ENCODE peak calls at places on chromosomes 13 and 19, in ten cellular contexts. T is suprapubic skin, K is K562, M is Peyer's patch, G is esophagus muscularis mucosa, E is thyroid gland, D is tibial nerve, F is body of pancreas, Z is A549, L is IMR-90. B is an unnamed sample.

GRCh38 chr13:19587635-19588300 is 26.4 kb upstream of the TPTE2 start:
- DNase-seq in M (no peak), G (no peak), K (peak), F (peak), Z (peak), L (peak), E (no peak), D (peak), T (no peak), B (peak)

GRCh38 chr13:62702502-62702901 is 1286.9 kb upstream of the PCDH20 start:
- DNase-seq in K (no peak), D (no peak), G (no peak), Z (no peak), M (no peak), L (no peak), E (no peak), T (no peak), F (no peak), B (no peak)

GRCh38 chr19:15294591-15294990 is 37.7 kb downstream of the BRD4 start:
- DNase-seq in F (peak), G (no peak), Z (no peak), K (no peak), D (no peak), E (peak), M (no peak), L (no peak), T (no peak), B (peak)

GRCh38 chr19:3632739-3633558 is 6.4 kb upstream of the CACTIN start:
- DNase-seq in K (no peak), Z (no peak), G (no peak), D (no peak), E (no peak), M (no peak), F (no peak), L (no peak), T (no peak), B (peak)

GRCh38 chr19:55172741-55173140 is 6.3 kb upstream of the DNAAF3 start:
- DNase-seq in D (no peak), T (no peak), Z (peak), F (no peak), G (no peak), E (no peak), L (peak), K (no peak), M (no peak), B (no peak)

GRCh38 chr19:34432797-34433196 is 4.6 kb downstream of the UBA2 start:
- DNase-seq in Z (peak), K (no peak), E (no peak), M (no peak), F (no peak), G (no peak), L (no peak), D (peak), T (no peak), B (peak)

GRCh38 chr19:1406496-1406817 is 929 bp upstream of the DAZAP1 start:
- DNase-seq in G (no peak), Z (no peak), D (no peak), K (no peak), E (peak), L (no peak), T (no peak), M (no peak), F (peak), B (no peak)

GRCh38 chr19:41886761-41887710 is 4.1 kb downstream of the ARHGEF1 start:
- DNase-seq in G (no peak), T (no peak), L (no peak), F (no peak), K (no peak), E (no peak), Z (no peak), D (no peak), M (peak), B (no peak)

GRCh38 chr19:56138069-56138468 is 3.0 kb upstream of the ZNF444 start:
- DNase-seq in T (no peak), E (no peak), K (no peak), D (no peak), L (no peak), Z (no peak), G (no peak), M (no peak), F (peak), B (no peak)

GRCh38 chr19:51122112-51122981 is 2.4 kb upstream of the SIGLEC9 start:
- DNase-seq in L (no peak), G (no peak), T (no peak), K (no peak), M (no peak), E (no peak), D (no peak), Z (no peak), F (no peak), B (peak)

GRCh38 chr13:52411629-52412028 is 5.7 kb upstream of the THSD1 start:
- DNase-seq in D (no peak), G (no peak), Z (peak), K (no peak), F (no peak), T (no peak), E (no peak), L (peak), M (no peak), B (no peak)

GRCh38 chr13:113959198-113959597 is 14.7 kb downstream of the C13orf46 start:
- DNase-seq in D (no peak), Z (no peak), T (no peak), E (peak), G (no peak), L (no peak), M (no peak), K (peak), F (no peak), B (no peak)

GRCh38 chr13:93730780-93731179 is 504.2 kb downstream of the GPC6 start:
- DNase-seq in K (no peak), T (no peak), M (no peak), L (peak), F (no peak), D (no peak), E (no peak), Z (no peak), G (no peak), B (no peak)

GRCh38 chr13:110305001-110305400 is 2.0 kb downstream of the COL4A1 start:
- DNase-seq in E (no peak), T (no peak), Z (no peak), F (no peak), M (no peak), G (no peak), D (no peak), K (no peak), L (no peak), B (no peak)

GRCh38 chr13:110303644-110304043 is 3.3 kb downstream of the COL4A1 start:
- DNase-seq in K (no peak), Z (no peak), F (no peak), M (no peak), D (no peak), T (no peak), E (no peak), L (no peak), G (no peak), B (no peak)

GRCh38 chr13:110302986-110303385 is 4.0 kb downstream of the COL4A1 start:
- DNase-seq in F (no peak), E (no peak), L (no peak), T (no peak), M (no peak), K (no peak), D (no peak), Z (no peak), G (no peak), B (no peak)

GRCh38 chr13:110305544-110305943 is 1.4 kb downstream of the COL4A1 start:
- DNase-seq in T (no peak), G (no peak), K (no peak), D (no peak), F (no peak), E (no peak), Z (no peak), L (no peak), M (no peak), B (no peak)

GRCh38 chr13:110304256-110304655 is 2.7 kb downstream of the COL4A1 start:
- DNase-seq in M (no peak), F (no peak), D (peak), K (no peak), L (peak), G (no peak), Z (no peak), E (no peak), T (no peak), B (no peak)
- TF ChIP-seq POLR2A in M (no peak), F (no peak), D (no peak), K (no peak), L (no peak), G (no peak), Z (no peak), E (no peak), T (no peak), B (no peak)

GRCh38 chr13:61470801-61471200 is 55.2 kb upstream of the PCDH20 start:
- DNase-seq in M (no peak), T (no peak), D (no peak), F (no peak), L (no peak), G (no peak), Z (no peak), K (no peak), E (no peak), B (no peak)
- H3K27ac ChIP-seq in M (no peak), T (no peak), D (no peak), F (no peak), L (no peak), G (no peak), Z (no peak), K (no peak), E (no peak), B (no peak)

GRCh38 chr13:72507394-72508199 is 219.8 kb downstream of the MZT1 start:
- DNase-seq in F (no peak), M (no peak), Z (no peak), K (no peak), T (no peak), D (no peak), G (no peak), L (no peak), E (no peak), B (no peak)
- H3K4me3 ChIP-seq in F (no peak), M (no peak), Z (no peak), K (no peak), T (no peak), D (no peak), G (no peak), L (no peak), E (no peak), B (no peak)

GRCh38 chr19:18322759-18323460 is at the start of gene LSM4:
- DNase-seq in G (peak), M (peak), E (peak), F (peak), L (peak), Z (peak), T (peak), D (peak), K (peak), B (peak)
- TF ChIP-seq POLR2A in G (peak), M (peak), E (peak), F (peak), L (peak), Z (peak), T (peak), D (peak), K (peak), B (peak)

DNA sequence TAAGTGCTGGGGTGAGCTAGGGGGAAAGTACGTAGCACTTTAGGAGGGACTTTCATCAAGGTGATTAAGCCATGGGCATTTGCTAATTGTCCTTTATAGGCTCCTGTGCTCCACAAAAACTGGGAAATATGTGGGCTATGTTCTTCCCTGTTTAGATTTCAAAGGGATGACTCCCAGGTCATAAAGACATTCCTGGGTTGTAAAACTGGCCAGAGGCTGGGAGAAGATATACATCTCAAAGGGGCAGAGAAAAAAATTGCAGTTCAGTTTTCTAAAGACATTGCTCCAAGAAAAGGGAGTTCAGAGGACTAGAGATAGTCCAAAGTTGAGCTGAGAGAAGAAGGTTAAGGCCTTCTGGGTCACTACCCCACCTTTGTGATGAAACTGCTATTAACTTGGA is 204.8 kb downstream of the MYO16 start:
- DNase-seq in M (no peak), F (no peak), D (no peak), T (no peak), G (no peak), L (peak), E (no peak), Z (no peak), K (no peak), B (no peak)
- H3K27ac ChIP-seq in M (no peak), F (no peak), D (no peak), T (no peak), G (no peak), L (no peak), E (no peak), Z (no peak), K (no peak), B (no peak)

B was measured in testis.